ENCODE peak calls at places on chromosomes 1 and 21, in six cellular contexts. G is adipocyte, L is uterus, Q is ovary, W is PC-3, X is heart left ventricle. N is an unnamed sample.
A peak's percentile ranks its signal among the peaks of the same experiment; 100 is the strongest.

GRCh38 chr1:9413143-9413876 is 120.6 kb downstream of the SPSB1 start:
- DNase-seq in L (peak; percentile 78), Q (peak; percentile 86), X (peak; percentile 74), W (peak; percentile 85), G (peak; percentile 72), N (peak; percentile 95)

GRCh38 chr21:36127977-36128376 is 6.9 kb upstream of the CBR3 start:
- DNase-seq in W (no peak), G (no peak), X (no peak), L (no peak), Q (no peak), N (no peak)

GRCh38 chr1:30101477-30102227 is 621.7 kb downstream of the MATN1 start:
- DNase-seq in L (no peak), W (no peak), X (no peak), Q (no peak), G (no peak), N (no peak)

GRCh38 chr1:109821221-109821669 is 57.5 kb upstream of the EPS8L3 start:
- DNase-seq in W (peak; percentile 81), G (peak; percentile 89), X (peak; percentile 68), L (peak; percentile 49), Q (peak; percentile 31), N (peak; percentile 96)

GRCh38 chr1:224585051-224585450 is 31.1 kb upstream of the CNIH3 start:
- DNase-seq in G (no peak), L (no peak), Q (no peak), W (no peak), X (no peak), N (no peak)

GRCh38 chr1:66752000-66752592 is at the start of gene DYNLT5:
- DNase-seq in W (no peak), X (peak; percentile 72), Q (peak; percentile 19), L (peak; percentile 26), G (peak; percentile 50), N (peak; percentile 31)

GRCh38 chr1:154479764-154480421 is 22.1 kb upstream of the TDRD10 start:
- DNase-seq in G (peak; percentile 92), W (peak; percentile 98), Q (peak; percentile 78), L (peak; percentile 69), X (peak; percentile 42), N (peak; percentile 94)

GRCh38 chr1:1426496-1426960 is 5.5 kb upstream of the ANKRD65 start:
- DNase-seq in W (no peak), G (no peak), L (no peak), Q (no peak), X (no peak), N (no peak)

GRCh38 chr1:51952638-51953037 is 37.9 kb downstream of the RAB3B start:
- DNase-seq in Q (no peak), X (no peak), W (no peak), G (no peak), L (no peak), N (no peak)

GRCh38 chr1:183168308-183168707 is 17.8 kb upstream of the LAMC2 start:
- DNase-seq in W (no peak), L (no peak), X (no peak), G (no peak), Q (no peak), N (no peak)
- H3K4me3 ChIP-seq in W (no peak overlapping the region), L (no peak overlapping the region), X (no peak overlapping the region), G (no peak overlapping the region), Q (no peak overlapping the region), N (no peak overlapping the region)

GRCh38 chr1:37032660-37033354 is 1.5 kb downstream of the GRIK3 start:
- DNase-seq in Q (no peak), G (no peak), L (no peak), W (no peak), X (no peak), N (no peak)

GRCh38 chr1:37035014-37035686 is 835 bp upstream of the GRIK3 start:
- DNase-seq in W (no peak), X (no peak), Q (no peak), L (no peak), G (no peak), N (no peak)

GRCh38 chr1:37033355-37034291 is 692 bp downstream of the GRIK3 start:
- DNase-seq in X (no peak), W (no peak), Q (no peak), L (no peak), G (no peak), N (no peak)

GRCh38 chr1:37035828-37036666 is 1.7 kb upstream of the GRIK3 start:
- DNase-seq in W (no peak), G (no peak), L (no peak), Q (no peak), X (no peak), N (no peak)

GRCh38 chr1:37034301-37035013 is at the start of gene GRIK3:
- DNase-seq in L (no peak), G (peak; percentile 7), X (no peak), W (no peak), Q (no peak), N (no peak)
- H3K4me3 ChIP-seq in L (no peak within 1 kb of the TSS), G (no peak within 1 kb of the TSS), X (no peak within 1 kb of the TSS), W (no peak within 1 kb of the TSS), Q (no peak within 1 kb of the TSS), N (no peak within 1 kb of the TSS)

GRCh38 chr1:11719313-11720032 is 16.5 kb upstream of the AGTRAP start:
- DNase-seq in Q (peak; percentile 88), X (peak; percentile 78), W (peak; percentile 69), L (peak; percentile 82), G (peak; percentile 87), N (peak; percentile 77)
- H3K4me3 ChIP-seq in Q (peak overlapping the region; percentile 10), X (peak overlapping the region; percentile 14), W (peak overlapping the region; percentile 55), L (peak overlapping the region; percentile 23), G (peak overlapping the region; percentile 26), N (peak overlapping the region; percentile 48)

GRCh38 chr1:182565537-182565936 is 23.5 kb downstream of the RNASEL start:
- DNase-seq in W (no peak), L (no peak), G (no peak), X (no peak), Q (no peak), N (no peak)

GRCh38 chr1:182570611-182570970 is 18.5 kb downstream of the RNASEL start:
- DNase-seq in L (no peak), X (no peak), W (no peak), G (no peak), Q (no peak), N (no peak)

GRCh38 chr1:182569939-182570610 is 19.0 kb downstream of the RNASEL start:
- DNase-seq in W (no peak), X (no peak), Q (no peak), L (no peak), G (no peak), N (no peak)

GRCh38 chr1:182567629-182568028 is 21.4 kb downstream of the RNASEL start:
- DNase-seq in Q (no peak), X (no peak), W (peak; percentile 12), L (no peak), G (no peak), N (no peak)

GRCh38 chr1:182568647-182569284 is 20.3 kb downstream of the RNASEL start:
- DNase-seq in L (no peak), X (no peak), W (no peak), Q (no peak), G (no peak), N (no peak)
- H3K4me3 ChIP-seq in L (no peak overlapping the region), X (no peak overlapping the region), W (no peak overlapping the region), Q (no peak overlapping the region), G (no peak overlapping the region), N (no peak overlapping the region)

DNA sequence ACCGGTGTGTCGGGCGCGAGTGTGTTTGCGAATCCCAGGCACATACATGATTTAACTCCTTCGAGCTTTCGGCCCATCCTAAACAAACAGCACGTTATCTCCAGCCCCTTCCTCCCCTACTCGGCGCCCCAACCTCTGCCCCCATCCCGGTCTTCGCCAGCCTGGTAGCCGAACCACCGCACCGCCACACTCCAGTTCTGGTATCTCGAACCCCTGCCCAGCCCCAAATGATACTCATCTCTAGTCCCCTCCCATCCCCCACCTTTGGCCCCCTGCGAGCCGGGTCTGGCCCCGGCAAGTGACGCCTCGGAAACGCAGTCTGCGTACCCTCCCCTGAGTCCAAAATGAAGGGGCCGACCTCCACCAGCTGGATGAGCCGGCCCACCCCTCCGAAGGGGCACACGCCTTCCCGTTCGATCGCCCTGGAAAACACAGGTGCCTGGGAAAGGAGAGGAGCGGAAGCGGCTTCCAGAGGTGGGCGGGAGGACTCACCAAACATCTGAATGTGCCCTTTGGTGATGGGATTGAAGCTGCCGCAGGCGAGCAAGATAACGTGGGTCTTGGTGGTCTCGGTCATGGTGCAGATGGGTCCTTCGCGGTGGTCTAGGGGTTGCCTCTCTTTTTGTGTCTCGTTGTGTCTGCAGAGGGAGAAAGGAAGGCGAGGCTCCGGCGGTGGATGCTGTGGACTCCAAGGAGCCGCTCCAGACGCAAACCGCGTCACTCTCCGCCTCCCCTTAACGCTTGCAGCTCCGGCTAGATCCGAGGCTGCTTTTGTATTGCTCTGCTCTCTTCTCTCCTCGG is at the start of gene NMNAT2:
- DNase-seq in W (peak; percentile 58), Q (no peak), G (peak; percentile 50), X (no peak), L (no peak), N (peak; percentile 14)
- H3K4me3 ChIP-seq in W (peak within 1 kb of the TSS; percentile 93), Q (peak within 1 kb of the TSS; percentile 21), G (peak within 1 kb of the TSS; percentile 57), X (peak within 1 kb of the TSS; percentile 17), L (no peak within 1 kb of the TSS), N (peak within 1 kb of the TSS; percentile 44)

DNA sequence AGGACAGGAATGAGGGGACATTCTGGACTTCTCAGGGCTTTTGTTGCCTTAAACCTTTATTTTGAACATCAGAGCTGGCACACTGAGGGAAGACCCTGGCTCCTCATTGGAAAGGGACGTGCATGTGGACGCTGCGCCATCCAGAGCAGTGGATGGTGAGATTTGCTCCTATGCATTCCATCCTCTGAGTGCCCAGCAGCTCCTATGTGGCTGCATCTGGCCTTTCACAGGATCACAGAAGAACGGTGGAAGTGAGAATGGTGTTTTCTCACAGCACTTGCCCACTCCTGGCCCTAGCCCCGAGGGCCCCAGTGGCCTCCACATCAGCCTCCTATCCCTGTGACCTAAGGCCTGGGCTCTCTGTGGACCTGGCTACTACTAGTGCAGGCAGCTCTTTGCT is 20.6 kb upstream of the CCDC190 start:
- DNase-seq in Q (no peak), X (no peak), G (no peak), L (no peak), W (no peak), N (no peak)
- H3K4me3 ChIP-seq in Q (no peak overlapping the region), X (no peak overlapping the region), G (no peak overlapping the region), L (no peak overlapping the region), W (no peak overlapping the region), N (no peak overlapping the region)